ENCODE peak calls at places on chromosomes 2 and 18, in nine cellular contexts. Z is H9, Q is fibroblast of lung, B is HCT116, W is neural progenitor cell, X is PC-3, S is keratinocyte, E is IMR-90, O is Karpas-422. J is an unnamed sample.

GRCh38 chr18:50594931-50595330 is 35.0 kb downstream of the MAPK4 start:
- DNase-seq in Z (no peak), Q (no peak), B (no peak), W (no peak), X (peak), S (no peak), E (no peak), O (no peak), J (no peak)

GRCh38 chr2:83365476-83365875 is 1093.6 kb downstream of the SUCLG1 start:
- DNase-seq in Z (no peak), Q (no peak), B (no peak), W (no peak), X (no peak), S (no peak), E (no peak), O (no peak), J (peak)

GRCh38 chr2:205776720-205777119 is 94.4 kb downstream of the NRP2 start:
- DNase-seq in Z (no peak), Q (no peak), B (no peak), W (no peak), X (no peak), S (no peak), E (no peak), O (no peak), J (no peak)

GRCh38 chr2:11749646-11750349 is 3.4 kb downstream of the LPIN1 start:
- DNase-seq in Z (no peak), Q (peak), B (no peak), W (no peak), X (no peak), S (no peak), E (peak), O (no peak), J (no peak)

GRCh38 chr2:223613017-223613950 is 11.1 kb upstream of the SCG2 start:
- DNase-seq in Z (peak), Q (peak), B (peak), W (peak), X (peak), S (peak), E (peak), O (no peak), J (peak)

GRCh38 chr2:1055014-1055595 is 104.5 kb downstream of the SNTG2 start:
- DNase-seq in Z (no peak), Q (peak), B (no peak), W (no peak), X (peak), S (peak), E (peak), O (no peak), J (peak)

GRCh38 chr2:207823865-207824264 is 54.2 kb upstream of the FZD5 start:
- DNase-seq in Z (no peak), Q (no peak), B (no peak), W (no peak), X (peak), S (no peak), E (no peak), O (no peak), J (no peak)

GRCh38 chr2:156182132-156182531 is 150.4 kb downstream of the NR4A2 start:
- DNase-seq in Z (no peak), Q (no peak), B (peak), W (no peak), X (peak), S (peak), E (no peak), O (no peak), J (peak)

GRCh38 chr18:75216212-75216925 is 5.8 kb downstream of the TSHZ1 start:
- DNase-seq in Z (no peak), Q (no peak), B (no peak), W (no peak), X (no peak), S (no peak), E (peak), O (no peak), J (no peak)

GRCh38 chr18:35029103-35029502 is 12.1 kb upstream of the MAPRE2 start:
- DNase-seq in Z (no peak), Q (peak), B (no peak), W (no peak), X (no peak), S (no peak), E (peak), O (no peak), J (no peak)

GRCh38 chr18:52694804-52695203 is 354.8 kb downstream of the DCC start:
- DNase-seq in Z (no peak), Q (peak), B (no peak), W (peak), X (peak), S (no peak), E (no peak), O (peak), J (peak)

GRCh38 chr18:74050807-74051206 is 96.8 kb downstream of the FBXO15 start:
- DNase-seq in Z (no peak), Q (no peak), B (no peak), W (no peak), X (no peak), S (no peak), E (no peak), O (no peak), J (peak)

GRCh38 chr18:73270919-73271318 is 403.1 kb upstream of the NETO1 start:
- DNase-seq in Z (no peak), Q (no peak), B (no peak), W (no peak), X (no peak), S (no peak), E (no peak), O (no peak), J (no peak)

GRCh38 chr2:118882693-118883336 is 35.4 kb upstream of the EN1 start:
- DNase-seq in Z (peak), Q (peak), B (peak), W (peak), X (peak), S (peak), E (peak), O (peak), J (peak)

GRCh38 chr2:105249181-105249580 is 7.6 kb downstream of the GPR45 start:
- DNase-seq in Z (no peak), Q (no peak), B (no peak), W (no peak), X (no peak), S (no peak), E (no peak), O (no peak), J (no peak)

DNA sequence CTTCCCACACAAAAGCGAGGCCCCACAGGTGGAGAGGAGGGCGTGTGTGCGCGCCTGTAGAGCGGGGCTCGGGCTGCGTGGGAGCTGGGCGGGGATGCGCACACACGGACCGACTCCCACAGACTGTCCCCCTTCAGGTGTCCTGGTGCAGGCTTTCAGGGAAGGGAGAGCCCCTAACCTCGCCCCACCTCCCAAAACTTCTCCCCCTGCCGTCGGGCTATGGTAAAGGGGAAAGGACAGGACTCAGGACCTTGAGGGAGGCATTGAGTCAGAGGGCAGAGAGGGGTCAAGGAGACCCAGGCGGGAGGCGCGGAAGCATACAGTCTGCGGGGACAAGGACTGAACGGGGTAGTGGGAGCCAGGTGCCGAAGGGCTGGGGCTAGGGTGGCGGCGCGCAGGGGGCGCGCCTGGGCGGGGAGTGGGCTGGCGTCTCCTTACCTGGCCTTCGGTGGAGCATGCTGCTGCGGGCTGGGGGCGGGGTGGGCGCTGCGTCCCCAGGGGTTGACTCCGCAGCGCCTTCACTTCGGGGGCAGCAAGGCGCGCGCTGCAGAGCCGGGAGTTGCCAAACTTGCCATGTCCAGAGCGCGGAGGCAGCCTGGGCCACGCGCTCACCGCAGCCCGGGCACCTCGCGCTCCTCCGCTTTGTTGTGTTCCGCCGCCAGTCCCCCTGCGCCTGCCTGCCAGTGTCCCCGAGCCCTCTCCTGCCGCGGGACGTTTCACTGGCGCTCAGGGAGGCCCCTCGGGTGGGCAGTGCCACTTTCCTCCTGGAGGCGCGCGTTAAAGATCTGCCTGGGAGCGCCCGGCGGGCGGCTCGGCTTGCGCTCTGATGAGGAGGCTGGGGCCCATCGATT is 302.0 kb downstream of the NCKAP5 start:
- DNase-seq in Z (peak), Q (peak), B (no peak), W (peak), X (peak), S (no peak), E (no peak), O (no peak), J (peak)
- H3K9ac ChIP-seq in Z (no peak), Q (peak), B (no peak), W (no peak), X (peak), S (no peak), E (peak), O (no peak), J (no peak)

GRCh38 chr2:174591740-174592139 is 5.9 kb downstream of the WIPF1 start:
- DNase-seq in Z (no peak), Q (peak), B (no peak), W (no peak), X (no peak), S (no peak), E (no peak), O (no peak), J (no peak)

GRCh38 chr2:174593041-174593440 is 4.6 kb downstream of the WIPF1 start:
- DNase-seq in Z (no peak), Q (no peak), B (no peak), W (no peak), X (no peak), S (no peak), E (no peak), O (peak), J (no peak)

GRCh38 chr2:174595415-174595814 is 2.2 kb downstream of the WIPF1 start:
- DNase-seq in Z (no peak), Q (no peak), B (no peak), W (no peak), X (no peak), S (no peak), E (no peak), O (peak), J (no peak)

GRCh38 chr2:174594451-174594850 is 3.2 kb downstream of the WIPF1 start:
- DNase-seq in Z (no peak), Q (no peak), B (no peak), W (no peak), X (no peak), S (no peak), E (no peak), O (peak), J (no peak)

DNA sequence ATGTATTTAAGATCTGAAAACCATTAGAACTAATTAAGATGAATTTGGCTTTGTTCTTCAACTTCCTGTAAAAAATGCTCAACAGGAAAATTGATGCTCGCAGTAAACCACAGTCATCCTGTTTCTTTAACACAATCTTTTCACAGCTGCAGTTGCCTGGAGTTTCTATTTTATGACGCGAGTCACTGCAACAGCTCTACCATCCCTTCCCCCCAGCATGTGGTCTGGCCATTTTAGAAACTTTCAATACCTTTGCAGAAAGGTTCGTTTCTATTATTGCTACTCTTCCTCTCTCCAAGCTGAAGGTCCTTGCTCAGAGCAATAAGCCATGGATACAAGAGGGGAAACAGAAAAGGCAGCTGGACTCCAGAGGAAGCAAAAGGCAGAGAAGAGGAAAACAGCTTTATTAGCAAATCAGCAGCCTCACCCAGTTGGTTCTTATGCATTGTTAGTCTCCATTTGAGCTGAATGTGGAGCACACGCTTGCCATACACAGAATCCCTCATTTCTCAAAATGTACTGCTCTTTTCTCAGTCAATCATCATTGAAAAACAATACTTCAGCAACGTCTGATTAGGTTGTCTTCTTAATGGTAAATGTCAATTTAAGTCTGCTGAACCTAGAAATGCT is 3.9 kb downstream of the WIPF1 start:
- DNase-seq in Z (no peak), Q (peak), B (no peak), W (peak), X (peak), S (no peak), E (peak), O (peak), J (peak)
- H3K9ac ChIP-seq in Z (no peak), Q (no peak), B (no peak), W (no peak), X (peak), S (no peak), E (peak), O (peak), J (no peak)

GRCh38 chr2:57759822-57760300 is 286.7 kb upstream of the VRK2 start:
- DNase-seq in Z (peak), Q (peak), B (peak), W (peak), X (peak), S (no peak), E (peak), O (peak), J (peak)
- H3K9ac ChIP-seq in Z (no peak), Q (no peak), B (no peak), W (no peak), X (peak), S (no peak), E (no peak), O (peak), J (peak)

GRCh38 chr2:152200562-152201465 is 25.3 kb upstream of the STAM2 start:
- DNase-seq in Z (peak), Q (peak), B (peak), W (peak), X (peak), S (peak), E (peak), O (no peak), J (peak)

GRCh38 chr2:152198499-152198898 is 22.9 kb upstream of the STAM2 start:
- DNase-seq in Z (peak), Q (no peak), B (no peak), W (no peak), X (no peak), S (no peak), E (no peak), O (no peak), J (no peak)

GRCh38 chr2:152201466-152201830 is 25.9 kb upstream of the STAM2 start:
- DNase-seq in Z (no peak), Q (peak), B (no peak), W (no peak), X (no peak), S (no peak), E (no peak), O (no peak), J (no peak)

DNA sequence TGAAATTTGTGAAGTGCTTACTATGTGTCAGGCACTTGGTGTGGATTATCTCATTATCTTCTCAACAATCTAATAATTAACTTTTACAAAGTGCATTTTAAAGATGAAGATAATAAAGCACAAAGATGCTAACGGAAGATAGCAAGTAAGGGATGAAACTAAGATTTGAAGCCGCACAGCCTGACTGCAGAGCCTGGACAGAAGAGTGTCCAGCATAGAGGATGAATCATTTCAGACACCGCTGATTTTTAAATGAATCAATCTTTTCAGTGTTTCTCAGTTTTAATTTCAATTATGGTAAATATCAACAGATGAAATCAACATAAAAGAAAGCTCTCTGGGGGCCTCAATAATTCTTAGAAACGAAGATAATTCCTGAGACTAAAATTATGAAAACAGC is 24.5 kb upstream of the STAM2 start:
- DNase-seq in Z (no peak), Q (peak), B (no peak), W (no peak), X (no peak), S (no peak), E (peak), O (no peak), J (no peak)
- H3K9ac ChIP-seq in Z (no peak), Q (no peak), B (no peak), W (no peak), X (no peak), S (no peak), E (no peak), O (no peak), J (no peak)

GRCh38 chr2:36469701-36470100 is 114.1 kb downstream of the CRIM1 start:
- DNase-seq in Z (no peak), Q (no peak), B (no peak), W (no peak), X (no peak), S (no peak), E (no peak), O (no peak), J (no peak)

GRCh38 chr2:36468463-36469266 is 113.1 kb downstream of the CRIM1 start:
- DNase-seq in Z (no peak), Q (peak), B (no peak), W (no peak), X (no peak), S (no peak), E (peak), O (no peak), J (peak)

GRCh38 chr2:36473230-36473629 is 117.7 kb downstream of the CRIM1 start:
- DNase-seq in Z (no peak), Q (no peak), B (no peak), W (no peak), X (no peak), S (no peak), E (no peak), O (no peak), J (peak)

GRCh38 chr2:36466135-36466534 is 110.6 kb downstream of the CRIM1 start:
- DNase-seq in Z (no peak), Q (no peak), B (no peak), W (no peak), X (no peak), S (no peak), E (no peak), O (no peak), J (no peak)

DNA sequence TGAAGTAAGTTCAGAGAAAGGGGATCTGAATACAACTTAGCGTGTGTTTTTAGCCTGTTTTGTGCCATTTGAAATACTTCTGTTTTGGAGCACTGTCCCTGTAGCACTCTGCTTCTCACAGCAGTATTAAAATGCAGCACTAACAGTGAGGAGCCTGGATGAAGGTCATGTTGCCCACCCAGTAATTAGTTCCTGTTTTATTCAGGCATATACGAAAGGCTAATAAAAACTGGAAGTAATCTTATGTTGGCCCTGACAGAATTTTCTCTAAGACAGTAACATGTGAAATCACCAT is 113.6 kb downstream of the CRIM1 start:
- DNase-seq in Z (no peak), Q (no peak), B (no peak), W (no peak), X (no peak), S (no peak), E (no peak), O (no peak), J (no peak)
- H3K9ac ChIP-seq in Z (no peak), Q (no peak), B (no peak), W (no peak), X (no peak), S (no peak), E (peak), O (no peak), J (no peak)

GRCh38 chr18:70046796-70047195 is 99.1 kb upstream of the CD226 start:
- DNase-seq in Z (no peak), Q (peak), B (no peak), W (no peak), X (no peak), S (no peak), E (no peak), O (no peak), J (peak)

GRCh38 chr18:70041459-70042020 is 93.9 kb upstream of the CD226 start:
- DNase-seq in Z (no peak), Q (no peak), B (no peak), W (no peak), X (no peak), S (no peak), E (no peak), O (no peak), J (no peak)

GRCh38 chr18:70047931-70048603 is 100.4 kb upstream of the CD226 start:
- DNase-seq in Z (no peak), Q (peak), B (no peak), W (no peak), X (peak), S (peak), E (peak), O (no peak), J (peak)

GRCh38 chr18:70046207-70046606 is 98.5 kb upstream of the CD226 start:
- DNase-seq in Z (no peak), Q (peak), B (no peak), W (no peak), X (no peak), S (no peak), E (no peak), O (no peak), J (peak)

DNA sequence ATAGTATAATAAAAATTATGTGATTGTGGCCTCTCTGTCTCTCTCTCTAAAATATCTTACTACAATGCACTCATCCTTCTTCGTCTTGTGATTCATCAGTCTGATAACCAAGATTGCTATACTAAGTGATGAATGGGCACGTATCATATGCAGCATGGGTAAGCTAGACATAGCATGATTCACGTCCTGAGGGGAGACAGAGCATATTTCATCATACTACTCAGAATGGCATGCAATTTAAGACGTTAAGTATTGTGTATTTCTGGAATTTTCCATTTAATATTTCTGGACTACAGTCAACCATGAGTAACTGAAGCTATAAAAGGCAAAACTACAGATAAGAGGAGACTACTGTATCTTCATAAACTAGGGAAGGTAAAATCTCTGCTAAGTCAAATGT is 97.0 kb upstream of the CD226 start:
- DNase-seq in Z (no peak), Q (peak), B (peak), W (no peak), X (peak), S (peak), E (peak), O (no peak), J (peak)
- H3K9ac ChIP-seq in Z (no peak), Q (no peak), B (no peak), W (no peak), X (no peak), S (peak), E (no peak), O (no peak), J (peak)

GRCh38 chr2:235050992-235051351 is 99.2 kb downstream of the SH3BP4 start:
- DNase-seq in Z (no peak), Q (peak), B (peak), W (peak), X (peak), S (peak), E (peak), O (peak), J (peak)
- H3K9ac ChIP-seq in Z (no peak), Q (no peak), B (peak), W (no peak), X (peak), S (peak), E (no peak), O (no peak), J (peak)